ENCODE peak calls at places on chromosomes 13 and 19, in eight cellular contexts. B is breast epithelium, V is heart left ventricle, Y is colonic mucosa, W is GM23248, O is Peyer's patch, N is right lobe of liver, R is cardiac muscle cell. M is an unnamed sample.

GRCh38 chr13:114152831-114153371 is 20.5 kb upstream of the RASA3 start:
- DNase-seq in W (peak; percentile 12), O (no peak), B (no peak), N (no peak), Y (no peak), V (no peak), R (peak; percentile 91), M (no peak)

GRCh38 chr13:79642596-79642995 is 161.6 kb downstream of the NDFIP2 start:
- DNase-seq in V (no peak), B (no peak), N (no peak), W (no peak), R (no peak), O (no peak), Y (no peak), M (no peak)

GRCh38 chr19:30085394-30085793 is 143.4 kb downstream of the URI1 start:
- DNase-seq in R (peak; percentile 11), N (no peak), O (no peak), V (peak; percentile 54), W (no peak), Y (no peak), B (no peak), M (peak; percentile 49)

GRCh38 chr19:6498294-6499036 is 3.6 kb downstream of the TUBB4A start:
- DNase-seq in B (no peak), W (no peak), O (no peak), V (no peak), R (no peak), N (no peak), Y (no peak), M (no peak)

GRCh38 chr13:84648069-84648640 is 765.9 kb upstream of the SLITRK1 start:
- DNase-seq in B (no peak), V (no peak), N (no peak), Y (no peak), R (peak; percentile 8), W (peak; percentile 25), O (no peak), M (no peak)

GRCh38 chr13:99064624-99065249 is 86.9 kb upstream of the DOCK9 start:
- DNase-seq in Y (no peak), O (no peak), N (no peak), R (no peak), V (no peak), B (no peak), W (no peak), M (peak; percentile 33)

GRCh38 chr19:10831980-10832658 is 3.9 kb downstream of the TMED1 start:
- DNase-seq in W (no peak), B (no peak), O (no peak), R (no peak), N (no peak), V (no peak), Y (no peak), M (no peak)

GRCh38 chr19:7356899-7357627 is 8.3 kb downstream of the ARHGEF18 start:
- DNase-seq in B (no peak), N (no peak), W (no peak), Y (no peak), R (no peak), V (no peak), O (no peak), M (no peak)

GRCh38 chr13:29704648-29705047 is 109.2 kb upstream of the SLC7A1 start:
- DNase-seq in O (no peak), N (no peak), R (peak; percentile 10), B (no peak), W (peak; percentile 56), Y (no peak), V (no peak), M (peak; percentile 27)

GRCh38 chr19:44689290-44690130 is 9.4 kb upstream of the CEACAM16 start:
- DNase-seq in V (peak; percentile 67), Y (peak; percentile 90), R (peak; percentile 84), N (peak; percentile 82), O (peak; percentile 74), B (peak; percentile 41), W (peak; percentile 68), M (peak; percentile 77)

GRCh38 chr13:100403675-100404074 is 184.9 kb downstream of the GGACT start:
- DNase-seq in B (no peak), O (no peak), N (no peak), Y (no peak), V (no peak), R (no peak), W (no peak), M (no peak)

GRCh38 chr19:44552324-44552723 is 22.8 kb upstream of the CEACAM20 start:
- DNase-seq in W (peak; percentile 54), O (no peak), B (no peak), R (peak; percentile 35), V (no peak), N (no peak), Y (peak; percentile 56), M (peak; percentile 60)

GRCh38 chr19:35559281-35559659 is 4.2 kb downstream of the ATP4A start:
- DNase-seq in N (no peak), V (no peak), Y (no peak), W (no peak), O (peak; percentile 31), R (no peak), B (no peak), M (no peak)

GRCh38 chr19:55253842-55254624 is 4.8 kb downstream of the PPP6R1 start:
- DNase-seq in N (no peak), W (no peak), Y (no peak), B (no peak), V (no peak), O (peak; percentile 90), R (no peak), M (no peak)

GRCh38 chr19:44891016-44891882 is at the start of gene TOMM40:
- DNase-seq in W (peak; percentile 100), O (peak; percentile 100), V (no peak), B (no peak), R (no peak), N (no peak), Y (no peak), M (peak; percentile 100)

GRCh38 chr13:32425158-32425557 is 2.8 kb downstream of the N4BP2L1 start:
- DNase-seq in R (no peak), W (no peak), O (no peak), N (peak; percentile 50), V (no peak), Y (no peak), B (no peak), M (no peak)

GRCh38 chr13:71017607-71018006 is 849.4 kb downstream of the DACH1 start:
- DNase-seq in V (no peak), R (no peak), N (no peak), Y (no peak), W (no peak), O (no peak), B (no peak), M (no peak)

GRCh38 chr19:55440411-55441105 is 2.5 kb downstream of the SHISA7 start:
- DNase-seq in O (no peak), V (no peak), Y (no peak), R (no peak), W (peak; percentile 17), N (peak; percentile 40), B (no peak), M (no peak)

GRCh38 chr19:56760842-56761241 is 79.7 kb downstream of the PEG3 start:
- DNase-seq in N (no peak), B (no peak), Y (no peak), W (no peak), O (no peak), R (no peak), V (no peak), M (no peak)

GRCh38 chr19:37361994-37362393 is 8.9 kb upstream of the ZNF527 start:
- DNase-seq in V (no peak), B (no peak), R (peak; percentile 16), N (no peak), O (no peak), Y (no peak), W (peak; percentile 43), M (no peak)

GRCh38 chr13:40508112-40508511 is 158.3 kb downstream of the FOXO1 start:
- DNase-seq in W (peak; percentile 76), N (no peak), B (no peak), O (no peak), R (peak; percentile 86), Y (no peak), V (no peak), M (no peak)
- H3K27ac ChIP-seq in W (no peak overlapping the region), N (no peak overlapping the region), B (peak overlapping the region; percentile 74), O (no peak overlapping the region), R (no peak overlapping the region), Y (no peak overlapping the region), V (peak overlapping the region; percentile 44), M (no peak overlapping the region)

GRCh38 chr19:9086761-9087160 is at the start of gene OR1M1:
- DNase-seq in O (no peak), B (no peak), V (no peak), Y (no peak), R (no peak), N (no peak), W (no peak), M (no peak)
- H3K4me3 ChIP-seq in O (no peak within 1 kb of the TSS), B (no peak within 1 kb of the TSS), V (no peak within 1 kb of the TSS), Y (no peak within 1 kb of the TSS), R (no peak within 1 kb of the TSS), N (no peak within 1 kb of the TSS), W (no peak within 1 kb of the TSS), M (no peak within 1 kb of the TSS)

GRCh38 chr19:3340340-3340739 is 26.0 kb upstream of the NFIC start:
- DNase-seq in N (no peak), Y (no peak), W (no peak), R (no peak), O (no peak), V (no peak), B (no peak), M (no peak)
- H3K4me1 ChIP-seq in N (peaks cover 9% of the 10 kb centered on the region), Y (peaks cover 31% of the 10 kb centered on the region), W (peaks cover 22% of the 10 kb centered on the region), R (no peaks in the 10 kb centered on the region), O (peaks cover 6% of the 10 kb centered on the region), V (peaks cover 37% of the 10 kb centered on the region), B (peaks cover 22% of the 10 kb centered on the region), M (no peaks in the 10 kb centered on the region)

GRCh38 chr19:38538793-38539528 is 78.8 kb downstream of the MAP4K1 start:
- DNase-seq in R (no peak), Y (no peak), O (no peak), B (no peak), V (no peak), N (no peak), W (no peak), M (no peak)
- H3K27ac ChIP-seq in R (no peak overlapping the region), Y (no peak overlapping the region), O (no peak overlapping the region), B (peak overlapping the region; percentile 50), V (no peak overlapping the region), N (no peak overlapping the region), W (no peak overlapping the region), M (no peak overlapping the region)

DNA sequence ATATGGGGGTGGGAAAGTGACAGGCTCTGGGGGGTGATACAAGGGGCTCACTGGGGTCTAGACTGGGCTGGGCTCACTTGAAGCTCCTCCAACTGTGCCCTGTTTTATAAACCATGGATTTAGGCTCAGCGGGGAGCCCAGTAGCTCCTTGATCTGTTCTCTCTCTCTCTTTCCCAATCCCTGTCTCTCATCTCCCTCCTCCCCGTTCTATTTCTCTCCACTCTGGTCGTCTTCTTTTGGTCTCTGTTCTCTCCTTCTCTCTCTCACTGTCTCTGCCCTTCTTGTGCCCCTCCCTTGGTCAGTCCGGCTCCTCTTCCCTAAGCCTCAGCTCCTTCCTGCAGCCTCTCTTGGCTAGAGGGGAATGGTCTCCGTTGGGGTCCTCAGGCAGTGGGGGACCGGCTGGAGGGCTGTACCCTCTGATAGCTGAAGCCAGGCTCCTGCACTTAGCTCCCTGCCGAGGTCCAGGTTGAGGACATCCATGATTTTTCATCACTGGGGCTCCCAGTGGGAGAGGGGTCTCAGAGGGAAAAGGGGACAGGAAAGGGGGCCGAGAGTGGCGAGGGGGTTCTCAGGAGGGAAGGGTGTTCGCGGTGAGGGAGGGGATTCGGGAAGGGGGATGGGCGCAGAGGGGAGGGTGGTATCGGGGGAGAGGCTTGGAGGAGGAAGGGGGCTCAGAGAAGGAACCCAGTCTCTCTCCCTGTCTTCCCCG is 8.5 kb downstream of the UNC13A start:
- DNase-seq in Y (no peak), W (peak; percentile 30), N (no peak), V (no peak), R (no peak), O (no peak), B (no peak), M (no peak)
- H3K4me3 ChIP-seq in Y (no peak overlapping the region), W (peak overlapping the region; percentile 53), N (no peak overlapping the region), V (peak overlapping the region; percentile 37), R (peak overlapping the region; percentile 15), O (no peak overlapping the region), B (peak overlapping the region; percentile 12), M (no peak overlapping the region)

M was measured in SJCRH30.